ENCODE peak calls at places on chromosomes 1 and 21, in five cellular contexts. One of them, this sample, is unnamed.

GRCh38 chr1:30353637-30354036 is 369.7 kb downstream of the MATN1 start:
- DNase-seq in tibial nerve: no peak
- DNase-seq in transverse colon: no peak
- DNase-seq in esophagus muscularis mucosa: no peak
- DNase-seq in upper lobe of left lung: no peak
- DNase-seq in this sample: no peak

GRCh38 chr1:12302798-12303447 is 73.1 kb downstream of the VPS13D start:
- DNase-seq in tibial nerve: no peak
- DNase-seq in esophagus muscularis mucosa: no peak
- DNase-seq in transverse colon: no peak
- DNase-seq in upper lobe of left lung: no peak
- DNase-seq in this sample: no peak

GRCh38 chr1:7940745-7941436 is at the start of gene TNFRSF9:
- DNase-seq in upper lobe of left lung: no peak
- DNase-seq in esophagus muscularis mucosa: no peak
- DNase-seq in tibial nerve: no peak
- DNase-seq in transverse colon: no peak
- DNase-seq in this sample: no peak

GRCh38 chr1:17094664-17095063 is 24.6 kb downstream of the PADI2 start:
- DNase-seq in esophagus muscularis mucosa: no peak
- DNase-seq in transverse colon: no peak
- DNase-seq in tibial nerve: no peak
- DNase-seq in upper lobe of left lung: no peak
- DNase-seq in this sample: no peak

GRCh38 chr1:67735806-67736627 is 51.0 kb downstream of the GADD45A start:
- DNase-seq in esophagus muscularis mucosa: peak; percentile 93
- DNase-seq in tibial nerve: peak; percentile 47
- DNase-seq in upper lobe of left lung: peak; percentile 50
- DNase-seq in transverse colon: peak; percentile 78
- DNase-seq in this sample: peak; percentile 84

GRCh38 chr1:16078925-16079656 is 5.6 kb upstream of the FAM131C start:
- DNase-seq in transverse colon: peak; percentile 85
- DNase-seq in tibial nerve: peak; percentile 74
- DNase-seq in upper lobe of left lung: peak; percentile 84
- DNase-seq in esophagus muscularis mucosa: peak; percentile 95
- DNase-seq in this sample: peak; percentile 89

GRCh38 chr1:85606414-85606800 is 25.8 kb downstream of the CCN1 start:
- DNase-seq in transverse colon: no peak
- DNase-seq in tibial nerve: no peak
- DNase-seq in upper lobe of left lung: no peak
- DNase-seq in esophagus muscularis mucosa: no peak
- DNase-seq in this sample: no peak

GRCh38 chr1:172533511-172534116 is 664 bp downstream of the SUCO start:
- DNase-seq in esophagus muscularis mucosa: peak; percentile 92
- DNase-seq in transverse colon: no peak
- DNase-seq in upper lobe of left lung: no peak
- DNase-seq in tibial nerve: no peak
- DNase-seq in this sample: peak; percentile 39

GRCh38 chr1:181178241-181178640 is 89.7 kb downstream of the IER5 start:
- DNase-seq in transverse colon: no peak
- DNase-seq in esophagus muscularis mucosa: no peak
- DNase-seq in tibial nerve: no peak
- DNase-seq in upper lobe of left lung: no peak
- DNase-seq in this sample: peak; percentile 30

GRCh38 chr1:17119076-17119743 is at the start of gene PADI2:
- DNase-seq in transverse colon: peak; percentile 90
- DNase-seq in tibial nerve: no peak
- DNase-seq in upper lobe of left lung: peak; percentile 96
- DNase-seq in esophagus muscularis mucosa: no peak
- DNase-seq in this sample: no peak

GRCh38 chr1:172339840-172340239 is 80.6 kb upstream of the C1orf105 start:
- DNase-seq in tibial nerve: no peak
- DNase-seq in transverse colon: no peak
- DNase-seq in esophagus muscularis mucosa: no peak
- DNase-seq in upper lobe of left lung: no peak
- DNase-seq in this sample: no peak

GRCh38 chr1:81950037-81950436 is 149.3 kb downstream of the ADGRL2 start:
- DNase-seq in upper lobe of left lung: no peak
- DNase-seq in transverse colon: no peak
- DNase-seq in tibial nerve: no peak
- DNase-seq in esophagus muscularis mucosa: no peak
- DNase-seq in this sample: no peak

DNA sequence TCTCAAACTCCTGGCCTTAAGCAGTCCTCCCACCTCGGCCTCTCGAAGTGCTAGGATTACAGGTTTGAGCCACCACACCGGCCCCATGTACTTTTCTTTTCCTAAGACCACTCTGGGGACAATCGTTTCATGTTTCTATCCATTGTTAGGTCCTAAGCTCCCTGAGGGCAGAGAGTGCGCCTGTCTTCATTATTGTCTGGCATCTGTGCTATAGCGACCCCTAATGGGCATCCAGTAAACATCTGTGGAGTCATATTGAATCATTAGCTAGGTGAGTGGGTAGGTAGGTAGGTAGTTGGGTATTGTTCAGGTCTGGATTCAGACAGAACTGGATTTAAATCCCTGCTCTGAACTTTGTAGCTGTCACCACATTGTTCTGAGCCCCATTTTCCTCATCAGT is 66.1 kb downstream of the TMEM53 start:
- DNase-seq in transverse colon: no peak
- DNase-seq in upper lobe of left lung: no peak
- DNase-seq in tibial nerve: no peak
- DNase-seq in esophagus muscularis mucosa: no peak
- DNase-seq in this sample: no peak
- TF ChIP-seq CTCF in transverse colon: no peak
- TF ChIP-seq CTCF in upper lobe of left lung: no peak
- TF ChIP-seq CTCF in tibial nerve: no peak
- TF ChIP-seq CTCF in esophagus muscularis mucosa: no peak
- TF ChIP-seq CTCF in this sample: no peak

GRCh38 chr21:14685568-14685967 is 139.5 kb upstream of the SAMSN1 start:
- DNase-seq in upper lobe of left lung: no peak
- DNase-seq in tibial nerve: no peak
- DNase-seq in esophagus muscularis mucosa: no peak
- DNase-seq in transverse colon: no peak
- DNase-seq in this sample: no peak

GRCh38 chr21:14684071-14684470 is 138.0 kb upstream of the SAMSN1 start:
- DNase-seq in esophagus muscularis mucosa: no peak
- DNase-seq in transverse colon: no peak
- DNase-seq in upper lobe of left lung: no peak
- DNase-seq in tibial nerve: no peak
- DNase-seq in this sample: no peak

GRCh38 chr21:14688412-14688811 is 142.3 kb upstream of the SAMSN1 start:
- DNase-seq in esophagus muscularis mucosa: no peak
- DNase-seq in transverse colon: no peak
- DNase-seq in tibial nerve: no peak
- DNase-seq in upper lobe of left lung: no peak
- DNase-seq in this sample: no peak

GRCh38 chr21:14686466-14687276 is 140.6 kb upstream of the SAMSN1 start:
- DNase-seq in esophagus muscularis mucosa: no peak
- DNase-seq in upper lobe of left lung: no peak
- DNase-seq in transverse colon: no peak
- DNase-seq in tibial nerve: no peak
- DNase-seq in this sample: no peak

GRCh38 chr21:14687277-14687642 is 141.1 kb upstream of the SAMSN1 start:
- DNase-seq in upper lobe of left lung: no peak
- DNase-seq in esophagus muscularis mucosa: no peak
- DNase-seq in transverse colon: no peak
- DNase-seq in tibial nerve: no peak
- DNase-seq in this sample: no peak
- TF ChIP-seq EP300 in upper lobe of left lung: no peak
- TF ChIP-seq EP300 in esophagus muscularis mucosa: no peak
- TF ChIP-seq EP300 in transverse colon: no peak
- TF ChIP-seq EP300 in tibial nerve: no peak
- TF ChIP-seq EP300 in this sample: no peak

DNA sequence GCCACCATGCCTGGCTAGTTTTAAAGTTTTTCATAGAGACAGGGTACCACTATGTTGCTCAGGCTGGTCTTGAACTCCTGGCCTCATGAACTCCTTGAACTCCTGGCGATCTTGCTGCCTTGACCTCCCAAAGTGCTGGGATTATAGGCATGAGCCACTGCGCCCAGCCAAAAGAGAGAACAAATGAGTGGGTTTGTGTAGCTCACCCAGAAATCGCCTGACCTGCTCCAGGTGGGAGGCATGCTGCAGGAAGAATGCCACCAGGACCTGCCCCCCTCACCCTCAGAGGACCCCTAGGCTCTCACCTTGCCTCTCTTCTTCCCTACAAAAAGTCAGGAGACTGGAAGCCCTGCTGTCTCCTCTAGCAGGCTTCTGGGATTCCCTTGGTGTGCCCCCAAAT is 88.8 kb downstream of the SYT2 start:
- DNase-seq in upper lobe of left lung: no peak
- DNase-seq in transverse colon: no peak
- DNase-seq in esophagus muscularis mucosa: no peak
- DNase-seq in tibial nerve: no peak
- DNase-seq in this sample: no peak
- TF ChIP-seq CTCF in upper lobe of left lung: no peak
- TF ChIP-seq CTCF in transverse colon: no peak
- TF ChIP-seq CTCF in esophagus muscularis mucosa: no peak
- TF ChIP-seq CTCF in tibial nerve: no peak
- TF ChIP-seq CTCF in this sample: no peak

GRCh38 chr1:28530456-28530855 is 22.4 kb upstream of the TRNAU1AP start:
- DNase-seq in esophagus muscularis mucosa: no peak
- DNase-seq in upper lobe of left lung: peak; percentile 84
- DNase-seq in tibial nerve: no peak
- DNase-seq in transverse colon: no peak
- DNase-seq in this sample: no peak

GRCh38 chr1:28521502-28522164 is 15.8 kb downstream of the RCC1 start:
- DNase-seq in esophagus muscularis mucosa: no peak
- DNase-seq in transverse colon: no peak
- DNase-seq in upper lobe of left lung: no peak
- DNase-seq in tibial nerve: no peak
- DNase-seq in this sample: no peak

GRCh38 chr1:28526886-28527285 is 21.0 kb downstream of the RCC1 start:
- DNase-seq in esophagus muscularis mucosa: no peak
- DNase-seq in transverse colon: no peak
- DNase-seq in upper lobe of left lung: no peak
- DNase-seq in tibial nerve: no peak
- DNase-seq in this sample: no peak
- TF ChIP-seq EP300 in esophagus muscularis mucosa: no peak
- TF ChIP-seq EP300 in transverse colon: no peak
- TF ChIP-seq EP300 in upper lobe of left lung: no peak
- TF ChIP-seq EP300 in tibial nerve: no peak
- TF ChIP-seq EP300 in this sample: no peak

GRCh38 chr1:20336105-20336605 is 45.5 kb downstream of the VWA5B1 start:
- DNase-seq in tibial nerve: no peak
- DNase-seq in transverse colon: no peak
- DNase-seq in esophagus muscularis mucosa: no peak
- DNase-seq in upper lobe of left lung: no peak
- DNase-seq in this sample: no peak
- TF ChIP-seq CTCF in tibial nerve: no peak
- TF ChIP-seq CTCF in transverse colon: no peak
- TF ChIP-seq CTCF in esophagus muscularis mucosa: no peak
- TF ChIP-seq CTCF in upper lobe of left lung: no peak
- TF ChIP-seq CTCF in this sample: no peak

GRCh38 chr1:166579835-166580488 is 259.3 kb upstream of the POGK start:
- DNase-seq in upper lobe of left lung: no peak
- DNase-seq in esophagus muscularis mucosa: no peak
- DNase-seq in tibial nerve: no peak
- DNase-seq in transverse colon: no peak
- DNase-seq in this sample: no peak
- TF ChIP-seq EP300 in upper lobe of left lung: no peak
- TF ChIP-seq EP300 in esophagus muscularis mucosa: no peak
- TF ChIP-seq EP300 in tibial nerve: no peak
- TF ChIP-seq EP300 in transverse colon: no peak
- TF ChIP-seq EP300 in this sample: no peak

DNA sequence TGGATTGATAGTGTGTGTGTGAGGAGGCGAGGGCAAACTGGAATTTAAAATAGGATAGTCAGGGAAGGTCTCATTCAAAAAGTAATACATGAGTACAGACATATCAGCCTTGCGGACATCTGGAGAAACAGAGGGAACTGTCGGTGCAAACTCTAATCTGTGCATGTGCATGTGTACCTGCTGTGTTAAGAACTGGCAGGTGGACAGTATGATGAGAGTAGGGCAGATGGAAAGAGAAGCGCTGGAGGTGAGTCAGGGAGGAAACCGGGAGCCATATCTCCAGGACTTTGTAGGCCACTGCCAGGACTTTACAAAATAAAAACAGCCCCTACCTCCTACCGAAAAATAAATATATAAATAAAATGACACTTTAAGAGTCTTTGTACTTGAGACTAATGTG is 31.3 kb upstream of the MYBPHL start:
- DNase-seq in transverse colon: no peak
- DNase-seq in tibial nerve: no peak
- DNase-seq in esophagus muscularis mucosa: peak; percentile 17
- DNase-seq in upper lobe of left lung: no peak
- DNase-seq in this sample: no peak
- TF ChIP-seq CTCF in transverse colon: no peak
- TF ChIP-seq CTCF in tibial nerve: no peak
- TF ChIP-seq CTCF in esophagus muscularis mucosa: no peak
- TF ChIP-seq CTCF in upper lobe of left lung: no peak
- TF ChIP-seq CTCF in this sample: no peak